ENCODE peak calls at places on chromosomes 3 and 15, in six cellular contexts. K, Y, P, F, V and B are unnamed samples.

GRCh38 chr3:151926956-151927355 is 53.5 kb downstream of the SUCNR1 start:
- ATAC-seq in K (no peak), Y (no peak), P (no peak), F (no peak), V (peak; percentile 74), B (no peak)

GRCh38 chr3:190070623-190071347 is 49.9 kb downstream of the P3H2 start:
- ATAC-seq in K (no peak), Y (no peak), P (no peak), F (no peak), V (no peak), B (no peak)

GRCh38 chr3:89172150-89172549 is 64.7 kb downstream of the EPHA3 start:
- ATAC-seq in K (no peak), Y (no peak), P (no peak), F (no peak), V (no peak), B (no peak)

GRCh38 chr3:14588713-14589112 is 48.6 kb upstream of the GRIP2 start:
- ATAC-seq in K (no peak), Y (no peak), P (no peak), F (no peak), V (no peak), B (no peak)

GRCh38 chr3:186483611-186484340 is 60.4 kb downstream of the CRYGS start:
- ATAC-seq in K (no peak), Y (no peak), P (no peak), F (no peak), V (no peak), B (no peak)

GRCh38 chr3:106745344-106746168 is 631.7 kb upstream of the CCDC54 start:
- ATAC-seq in K (peak; percentile 72), Y (no peak), P (no peak), F (no peak), V (no peak), B (no peak)

GRCh38 chr15:64583983-64584382 is 123.6 kb downstream of the ZNF609 start:
- ATAC-seq in K (no peak), Y (peak; percentile 53), P (no peak), F (no peak), V (no peak), B (no peak)

GRCh38 chr3:171295502-171296373 is 164.5 kb downstream of the TNIK start:
- ATAC-seq in K (peak; percentile 85), Y (no peak), P (no peak), F (no peak), V (no peak), B (no peak)

GRCh38 chr3:124395584-124396340 is 334.5 kb upstream of the UMPS start:
- ATAC-seq in K (peak; percentile 87), Y (no peak), P (no peak), F (no peak), V (no peak), B (no peak)

GRCh38 chr3:176916777-176917176 is 280.5 kb downstream of the TBL1XR1 start:
- ATAC-seq in K (no peak), Y (no peak), P (no peak), F (no peak), V (no peak), B (no peak)

GRCh38 chr15:40273428-40273827 is 9.4 kb downstream of the ANKRD63 start:
- ATAC-seq in K (no peak), Y (no peak), P (no peak), F (no peak), V (peak; percentile 5), B (no peak)

GRCh38 chr3:51242939-51243338 is 142.2 kb upstream of the MANF start:
- ATAC-seq in K (no peak), Y (no peak), P (no peak), F (no peak), V (no peak), B (peak; percentile 31)

GRCh38 chr3:67986703-67987102 is 332.3 kb upstream of the SUCLG2 start:
- ATAC-seq in K (no peak), Y (no peak), P (no peak), F (no peak), V (no peak), B (no peak)

GRCh38 chr3:12186515-12187286 is 28.0 kb upstream of the TIMP4 start:
- ATAC-seq in K (no peak), Y (no peak), P (no peak), F (no peak), V (no peak), B (no peak)

GRCh38 chr15:55632434-55632833 is 44.3 kb upstream of the PYGO1 start:
- ATAC-seq in K (no peak), Y (no peak), P (no peak), F (no peak), V (no peak), B (no peak)

GRCh38 chr15:89070197-89071124 is 17.8 kb upstream of the ABHD2 start:
- ATAC-seq in K (no peak), Y (no peak), P (no peak), F (no peak), V (no peak), B (no peak)

GRCh38 chr15:43292375-43293078 is 25.8 kb upstream of the TGM5 start:
- ATAC-seq in K (no peak), Y (no peak), P (no peak), F (no peak), V (no peak), B (no peak)

GRCh38 chr3:32078085-32078634 is 28.3 kb upstream of the GPD1L start:
- ATAC-seq in K (no peak), Y (no peak), P (no peak), F (no peak), V (no peak), B (peak; percentile 39)

GRCh38 chr3:64220161-64220560 is 5.1 kb downstream of the PRICKLE2 start:
- ATAC-seq in K (peak; percentile 38), Y (no peak), P (no peak), F (no peak), V (peak; percentile 34), B (no peak)

GRCh38 chr3:61032991-61033390 is 218.3 kb downstream of the FHIT start:
- ATAC-seq in K (no peak), Y (no peak), P (no peak), F (no peak), V (no peak), B (no peak)

GRCh38 chr15:25947336-25948080 is 84.4 kb upstream of the ATP10A start:
- ATAC-seq in K (no peak), Y (no peak), P (no peak), F (no peak), V (no peak), B (no peak)

GRCh38 chr3:46947981-46948791 is 28.4 kb downstream of the CCDC12 start:
- ATAC-seq in K (peak; percentile 72), Y (peak; percentile 73), P (peak; percentile 76), F (peak; percentile 81), V (peak; percentile 76), B (no peak)

GRCh38 chr3:113927556-113927955 is 20.3 kb upstream of the ZDHHC23 start:
- ATAC-seq in K (no peak), Y (peak; percentile 25), P (no peak), F (no peak), V (no peak), B (no peak)

GRCh38 chr15:76282451-76282850 is 28.8 kb downstream of the ETFA start:
- ATAC-seq in K (no peak), Y (no peak), P (no peak), F (no peak), V (no peak), B (no peak)

GRCh38 chr3:123447749-123448502 is 964 bp downstream of the ADCY5 start:
- ATAC-seq in K (peak; percentile 7), Y (peak; percentile 61), P (peak; percentile 74), F (peak; percentile 72), V (no peak), B (no peak)

GRCh38 chr3:128794788-128795649 is 69.0 kb downstream of the RAB7A start:
- ATAC-seq in K (peak; percentile 86), Y (peak; percentile 99), P (peak; percentile 99), F (peak; percentile 58), V (peak; percentile 98), B (peak; percentile 94)

GRCh38 chr3:141414141-141414689 is 45.9 kb downstream of the ZBTB38 start:
- ATAC-seq in K (no peak), Y (peak; percentile 80), P (peak; percentile 40), F (peak; percentile 85), V (peak; percentile 27), B (no peak)

GRCh38 chr15:40317580-40317979 is 5.9 kb upstream of the INAFM2 start:
- ATAC-seq in K (no peak), Y (no peak), P (no peak), F (no peak), V (no peak), B (no peak)

GRCh38 chr15:77541421-77542181 is 91.1 kb downstream of the LINGO1 start:
- ATAC-seq in K (peak; percentile 18), Y (no peak), P (no peak), F (no peak), V (no peak), B (no peak)

GRCh38 chr3:57228734-57229505 is 1.4 kb downstream of the APPL1 start:
- ATAC-seq in K (no peak), Y (no peak), P (no peak), F (peak; percentile 55), V (no peak), B (no peak)

GRCh38 chr3:70603103-70603502 is 290.7 kb upstream of the MDFIC2 start:
- ATAC-seq in K (no peak), Y (no peak), P (no peak), F (peak; percentile 96), V (no peak), B (peak; percentile 45)

GRCh38 chr3:17518189-17519059 is 224.0 kb downstream of the TBC1D5 start:
- ATAC-seq in K (peak; percentile 77), Y (no peak), P (no peak), F (no peak), V (peak; percentile 42), B (no peak)

GRCh38 chr3:52233968-52234367 is 5.0 kb downstream of the TWF2 start:
- ATAC-seq in K (peak; percentile 4), Y (no peak), P (no peak), F (no peak), V (no peak), B (no peak)

GRCh38 chr3:44969779-44970178 is 6.2 kb downstream of the ZDHHC3 start:
- ATAC-seq in K (peak; percentile 14), Y (peak; percentile 22), P (peak; percentile 71), F (no peak), V (no peak), B (no peak)

GRCh38 chr15:60065951-60066350 is 61.8 kb downstream of the FOXB1 start:
- ATAC-seq in K (peak; percentile 48), Y (no peak), P (no peak), F (no peak), V (no peak), B (no peak)

GRCh38 chr3:186990878-186991308 is 60.6 kb downstream of the ST6GAL1 start:
- ATAC-seq in K (peak; percentile 55), Y (no peak), P (no peak), F (peak; percentile 29), V (no peak), B (peak; percentile 43)

GRCh38 chr3:29245441-29245840 is 35.4 kb upstream of the RBMS3 start:
- ATAC-seq in K (no peak), Y (no peak), P (no peak), F (peak; percentile 74), V (no peak), B (no peak)

GRCh38 chr15:76974456-76975083 is 20.4 kb upstream of the PSTPIP1 start:
- ATAC-seq in K (no peak), Y (no peak), P (no peak), F (no peak), V (peak; percentile 14), B (no peak)